ENCODE peak calls at places on chromosomes 16 and 17, in seven cellular contexts. One of them, this sample, is unnamed.

GRCh38 chr16:74736531-74737157 is 36.0 kb upstream of the MLKL start:
- DNase-seq in NCI-H1436: no peak
- DNase-seq in HAP-1: no peak
- DNase-seq in amygdala: no peak
- DNase-seq in psoas muscle: no peak
- DNase-seq in adrenal gland: peak; percentile 49
- DNase-seq in WTC11: no peak
- DNase-seq in this sample: no peak

GRCh38 chr17:73841431-73842060 is 197.3 kb upstream of the SDK2 start:
- DNase-seq in NCI-H1436: peak; percentile 84
- DNase-seq in HAP-1: no peak
- DNase-seq in amygdala: no peak
- DNase-seq in psoas muscle: no peak
- DNase-seq in adrenal gland: no peak
- DNase-seq in WTC11: peak; percentile 54
- DNase-seq in this sample: no peak

GRCh38 chr16:16131659-16132058 is 91.6 kb downstream of the ABCC6 start:
- DNase-seq in NCI-H1436: no peak
- DNase-seq in HAP-1: no peak
- DNase-seq in amygdala: no peak
- DNase-seq in psoas muscle: no peak
- DNase-seq in adrenal gland: no peak
- DNase-seq in WTC11: no peak
- DNase-seq in this sample: no peak

GRCh38 chr17:5419959-5420653 is at the start of gene RPAIN:
- DNase-seq in NCI-H1436: peak; percentile 92
- DNase-seq in HAP-1: peak; percentile 92
- DNase-seq in amygdala: peak; percentile 93
- DNase-seq in psoas muscle: peak; percentile 89
- DNase-seq in adrenal gland: peak; percentile 87
- DNase-seq in WTC11: peak; percentile 78
- DNase-seq in this sample: peak; percentile 96

GRCh38 chr16:83651871-83652270 is 155.9 kb upstream of the HSBP1 start:
- DNase-seq in NCI-H1436: peak; percentile 2
- DNase-seq in HAP-1: peak; percentile 10
- DNase-seq in amygdala: no peak
- DNase-seq in psoas muscle: no peak
- DNase-seq in adrenal gland: no peak
- DNase-seq in WTC11: no peak
- DNase-seq in this sample: no peak

GRCh38 chr16:28087140-28087660 is 23.7 kb upstream of the GSG1L start:
- DNase-seq in NCI-H1436: no peak
- DNase-seq in HAP-1: no peak
- DNase-seq in amygdala: no peak
- DNase-seq in psoas muscle: no peak
- DNase-seq in adrenal gland: no peak
- DNase-seq in WTC11: no peak
- DNase-seq in this sample: no peak

GRCh38 chr17:73293031-73293430 is 18.8 kb downstream of the CDC42EP4 start:
- DNase-seq in NCI-H1436: no peak
- DNase-seq in HAP-1: no peak
- DNase-seq in amygdala: no peak
- DNase-seq in psoas muscle: no peak
- DNase-seq in adrenal gland: no peak
- DNase-seq in WTC11: no peak
- DNase-seq in this sample: no peak

GRCh38 chr17:17358060-17358751 is 55.0 kb downstream of the NT5M start:
- DNase-seq in NCI-H1436: no peak
- DNase-seq in HAP-1: no peak
- DNase-seq in amygdala: no peak
- DNase-seq in psoas muscle: no peak
- DNase-seq in adrenal gland: no peak
- DNase-seq in WTC11: no peak
- DNase-seq in this sample: no peak

GRCh38 chr17:37276475-37276874 is 99.3 kb upstream of the C17orf78 start:
- DNase-seq in NCI-H1436: no peak
- DNase-seq in HAP-1: no peak
- DNase-seq in amygdala: no peak
- DNase-seq in psoas muscle: no peak
- DNase-seq in adrenal gland: no peak
- DNase-seq in WTC11: no peak
- DNase-seq in this sample: no peak

GRCh38 chr16:79997257-79997656 is 396.7 kb upstream of the MAF start:
- DNase-seq in NCI-H1436: no peak
- DNase-seq in HAP-1: peak; percentile 73
- DNase-seq in amygdala: no peak
- DNase-seq in psoas muscle: no peak
- DNase-seq in adrenal gland: no peak
- DNase-seq in WTC11: peak; percentile 37
- DNase-seq in this sample: peak; percentile 43

GRCh38 chr17:17208013-17208412 is 1.9 kb upstream of the PLD6 start:
- DNase-seq in NCI-H1436: no peak
- DNase-seq in HAP-1: no peak
- DNase-seq in amygdala: no peak
- DNase-seq in psoas muscle: no peak
- DNase-seq in adrenal gland: no peak
- DNase-seq in WTC11: no peak
- DNase-seq in this sample: no peak

GRCh38 chr17:42670199-42670924 is 6.4 kb downstream of the PLEKHH3 start:
- DNase-seq in NCI-H1436: no peak
- DNase-seq in HAP-1: no peak
- DNase-seq in amygdala: no peak
- DNase-seq in psoas muscle: no peak
- DNase-seq in adrenal gland: no peak
- DNase-seq in WTC11: peak; percentile 71
- DNase-seq in this sample: peak; percentile 37

GRCh38 chr17:2034806-2035548 is 5.0 kb downstream of the DPH1 start:
- DNase-seq in NCI-H1436: peak; percentile 19
- DNase-seq in HAP-1: no peak
- DNase-seq in amygdala: no peak
- DNase-seq in psoas muscle: no peak
- DNase-seq in adrenal gland: no peak
- DNase-seq in WTC11: no peak
- DNase-seq in this sample: no peak

GRCh38 chr17:8176998-8177731 is 985 bp upstream of the TMEM107 start:
- DNase-seq in NCI-H1436: no peak
- DNase-seq in HAP-1: no peak
- DNase-seq in amygdala: no peak
- DNase-seq in psoas muscle: peak; percentile 6
- DNase-seq in adrenal gland: no peak
- DNase-seq in WTC11: no peak
- DNase-seq in this sample: no peak

GRCh38 chr17:8069587-8069860 is 18.0 kb downstream of the ALOX12B start:
- DNase-seq in NCI-H1436: no peak
- DNase-seq in HAP-1: no peak
- DNase-seq in amygdala: no peak
- DNase-seq in psoas muscle: no peak
- DNase-seq in adrenal gland: no peak
- DNase-seq in WTC11: no peak
- DNase-seq in this sample: no peak

GRCh38 chr17:14156689-14157088 is 80.0 kb downstream of the CDRT15 start:
- DNase-seq in NCI-H1436: no peak
- DNase-seq in HAP-1: no peak
- DNase-seq in amygdala: no peak
- DNase-seq in psoas muscle: no peak
- DNase-seq in adrenal gland: no peak
- DNase-seq in WTC11: no peak
- DNase-seq in this sample: no peak

GRCh38 chr16:68229431-68230175 is 6.3 kb downstream of the ESRP2 start:
- DNase-seq in NCI-H1436: peak; percentile 32
- DNase-seq in HAP-1: peak; percentile 63
- DNase-seq in amygdala: no peak
- DNase-seq in psoas muscle: no peak
- DNase-seq in adrenal gland: peak; percentile 36
- DNase-seq in WTC11: peak; percentile 61
- DNase-seq in this sample: peak; percentile 51

GRCh38 chr17:34178047-34178446 is 77.0 kb upstream of the CCL2 start:
- DNase-seq in NCI-H1436: no peak
- DNase-seq in HAP-1: no peak
- DNase-seq in amygdala: no peak
- DNase-seq in psoas muscle: no peak
- DNase-seq in adrenal gland: no peak
- DNase-seq in WTC11: peak; percentile 60
- DNase-seq in this sample: no peak

GRCh38 chr16:68470461-68471150 is 22.3 kb upstream of the SMPD3 start:
- DNase-seq in NCI-H1436: no peak
- DNase-seq in HAP-1: no peak
- DNase-seq in amygdala: no peak
- DNase-seq in psoas muscle: peak; percentile 31
- DNase-seq in adrenal gland: peak; percentile 58
- DNase-seq in WTC11: no peak
- DNase-seq in this sample: peak; percentile 41

GRCh38 chr16:23171234-23171948 is 11.2 kb upstream of the SCNN1G start:
- DNase-seq in NCI-H1436: no peak
- DNase-seq in HAP-1: no peak
- DNase-seq in amygdala: no peak
- DNase-seq in psoas muscle: no peak
- DNase-seq in adrenal gland: no peak
- DNase-seq in WTC11: no peak
- DNase-seq in this sample: no peak

GRCh38 chr17:66667491-66668030 is 167.4 kb upstream of the CACNG5 start:
- DNase-seq in NCI-H1436: no peak
- DNase-seq in HAP-1: no peak
- DNase-seq in amygdala: no peak
- DNase-seq in psoas muscle: no peak
- DNase-seq in adrenal gland: no peak
- DNase-seq in WTC11: no peak
- DNase-seq in this sample: no peak

GRCh38 chr17:27376637-27377547 is 79.4 kb upstream of the KSR1 start:
- DNase-seq in NCI-H1436: no peak
- DNase-seq in HAP-1: no peak
- DNase-seq in amygdala: no peak
- DNase-seq in psoas muscle: no peak
- DNase-seq in adrenal gland: peak; percentile 42
- DNase-seq in WTC11: no peak
- DNase-seq in this sample: no peak

GRCh38 chr17:51909971-51910370 is 248.5 kb downstream of the CA10 start:
- DNase-seq in NCI-H1436: no peak
- DNase-seq in HAP-1: no peak
- DNase-seq in amygdala: no peak
- DNase-seq in psoas muscle: no peak
- DNase-seq in adrenal gland: no peak
- DNase-seq in WTC11: no peak
- DNase-seq in this sample: no peak

GRCh38 chr17:75876938-75877751 is 1.2 kb downstream of the TRIM47 start:
- DNase-seq in NCI-H1436: no peak
- DNase-seq in HAP-1: peak; percentile 60
- DNase-seq in amygdala: peak; percentile 76
- DNase-seq in psoas muscle: peak; percentile 94
- DNase-seq in adrenal gland: peak; percentile 97
- DNase-seq in WTC11: no peak
- DNase-seq in this sample: peak; percentile 94

GRCh38 chr17:30230596-30231125 is 4.8 kb downstream of the SLC6A4 start:
- DNase-seq in NCI-H1436: no peak
- DNase-seq in HAP-1: no peak
- DNase-seq in amygdala: no peak
- DNase-seq in psoas muscle: no peak
- DNase-seq in adrenal gland: no peak
- DNase-seq in WTC11: no peak
- DNase-seq in this sample: no peak

GRCh38 chr16:5442986-5443385 is 345.4 kb upstream of the EEF2KMT start:
- DNase-seq in NCI-H1436: no peak
- DNase-seq in HAP-1: no peak
- DNase-seq in amygdala: no peak
- DNase-seq in psoas muscle: no peak
- DNase-seq in adrenal gland: no peak
- DNase-seq in WTC11: no peak
- DNase-seq in this sample: no peak

GRCh38 chr17:75521951-75522727 is 3.4 kb upstream of the LLGL2 start:
- DNase-seq in NCI-H1436: no peak
- DNase-seq in HAP-1: no peak
- DNase-seq in amygdala: no peak
- DNase-seq in psoas muscle: no peak
- DNase-seq in adrenal gland: no peak
- DNase-seq in WTC11: no peak
- DNase-seq in this sample: no peak

GRCh38 chr17:50210249-50211225 is 9.1 kb upstream of the COL1A1 start:
- DNase-seq in NCI-H1436: no peak
- DNase-seq in HAP-1: peak; percentile 52
- DNase-seq in amygdala: no peak
- DNase-seq in psoas muscle: peak; percentile 76
- DNase-seq in adrenal gland: peak; percentile 65
- DNase-seq in WTC11: peak; percentile 44
- DNase-seq in this sample: peak; percentile 67

GRCh38 chr16:23510154-23510914 is at the start of gene GGA2:
- DNase-seq in NCI-H1436: peak; percentile 73
- DNase-seq in HAP-1: peak; percentile 85
- DNase-seq in amygdala: peak; percentile 45
- DNase-seq in psoas muscle: peak; percentile 84
- DNase-seq in adrenal gland: peak; percentile 78
- DNase-seq in WTC11: peak; percentile 76
- DNase-seq in this sample: peak; percentile 90

GRCh38 chr16:51155901-51156810 is 5.1 kb upstream of the SALL1 start:
- DNase-seq in NCI-H1436: no peak
- DNase-seq in HAP-1: peak; percentile 44
- DNase-seq in amygdala: no peak
- DNase-seq in psoas muscle: no peak
- DNase-seq in adrenal gland: no peak
- DNase-seq in WTC11: peak; percentile 41
- DNase-seq in this sample: no peak

GRCh38 chr17:81028506-81028858 is 6.5 kb upstream of the BAIAP2 start:
- DNase-seq in NCI-H1436: no peak
- DNase-seq in HAP-1: no peak
- DNase-seq in amygdala: no peak
- DNase-seq in psoas muscle: peak; percentile 10
- DNase-seq in adrenal gland: no peak
- DNase-seq in WTC11: no peak
- DNase-seq in this sample: no peak

GRCh38 chr16:86510465-86511261 is at the start of gene FOXF1:
- DNase-seq in NCI-H1436: no peak
- DNase-seq in HAP-1: peak; percentile 44
- DNase-seq in amygdala: no peak
- DNase-seq in psoas muscle: no peak
- DNase-seq in adrenal gland: no peak
- DNase-seq in WTC11: no peak
- DNase-seq in this sample: no peak

GRCh38 chr16:23949630-23950290 is 114.0 kb downstream of the PRKCB start:
- DNase-seq in NCI-H1436: no peak
- DNase-seq in HAP-1: no peak
- DNase-seq in amygdala: no peak
- DNase-seq in psoas muscle: peak; percentile 17
- DNase-seq in adrenal gland: no peak
- DNase-seq in WTC11: no peak
- DNase-seq in this sample: no peak

GRCh38 chr16:67188798-67189197 is 1.1 kb downstream of the EXOC3L1 start:
- DNase-seq in NCI-H1436: no peak
- DNase-seq in HAP-1: no peak
- DNase-seq in amygdala: no peak
- DNase-seq in psoas muscle: no peak
- DNase-seq in adrenal gland: no peak
- DNase-seq in WTC11: peak; percentile 9
- DNase-seq in this sample: no peak

GRCh38 chr16:50266337-50267091 is at the start of gene ADCY7:
- DNase-seq in NCI-H1436: no peak
- DNase-seq in HAP-1: no peak
- DNase-seq in amygdala: no peak
- DNase-seq in psoas muscle: peak; percentile 69
- DNase-seq in adrenal gland: peak; percentile 58
- DNase-seq in WTC11: peak; percentile 45
- DNase-seq in this sample: peak; percentile 38

This sample was measured in testis.